ENCODE peak calls at places on chromosomes 13 and 19, in ten cellular contexts. J is suprapubic skin, F is stomach, D is transverse colon, T is H1, N is spleen, X is HCT116, E is endothelial cell of umbilical vein, R is breast epithelium, A is GM12892. L is an unnamed sample.

GRCh38 chr19:33408116-33408515 is 34.6 kb downstream of the CEBPG start:
- DNase-seq in J (no peak), F (no peak), D (no peak), T (no peak), N (peak), X (no peak), E (no peak), R (no peak), A (no peak), L (no peak)

GRCh38 chr13:24921003-24921402 is 157.0 kb downstream of the RNF17 start:
- DNase-seq in J (no peak), F (no peak), D (no peak), T (no peak), N (no peak), X (no peak), E (no peak), R (no peak), A (no peak), L (no peak)

GRCh38 chr13:106471957-106472543 is 63.4 kb downstream of the EFNB2 start:
- DNase-seq in J (no peak), F (peak), D (peak), T (peak), N (no peak), X (peak), E (peak), R (no peak), A (peak), L (no peak)

GRCh38 chr13:91133941-91134772 is 213.3 kb upstream of the MIR17HG start:
- DNase-seq in J (no peak), F (peak), D (peak), T (no peak), N (no peak), X (peak), E (peak), R (peak), A (no peak), L (no peak)

GRCh38 chr13:20579193-20579592 is 12.2 kb downstream of the IFT88 start:
- DNase-seq in J (no peak), F (no peak), D (no peak), T (no peak), N (no peak), X (no peak), E (no peak), R (no peak), A (no peak), L (no peak)

GRCh38 chr13:76758257-76758656 is 127.9 kb downstream of the KCTD12 start:
- DNase-seq in J (no peak), F (no peak), D (no peak), T (no peak), N (no peak), X (no peak), E (peak), R (no peak), A (no peak), L (no peak)

GRCh38 chr13:51380269-51380668 is 40.8 kb downstream of the SERPINE3 start:
- DNase-seq in J (no peak), F (no peak), D (no peak), T (no peak), N (no peak), X (no peak), E (peak), R (no peak), A (no peak), L (no peak)

GRCh38 chr13:74287672-74288169 is 153.5 kb upstream of the KLF12 start:
- DNase-seq in J (peak), F (peak), D (peak), T (peak), N (peak), X (no peak), E (peak), R (peak), A (no peak), L (no peak)

GRCh38 chr19:54429176-54429495 is 13.9 kb downstream of the TTYH1 start:
- DNase-seq in J (no peak), F (no peak), D (no peak), T (no peak), N (no peak), X (no peak), E (no peak), R (no peak), A (no peak), L (no peak)

GRCh38 chr13:68369739-68370138 is 1139.6 kb upstream of the PCDH9 start:
- DNase-seq in J (no peak), F (no peak), D (no peak), T (no peak), N (no peak), X (no peak), E (no peak), R (no peak), A (no peak), L (no peak)

GRCh38 chr13:76637651-76638111 is 248.5 kb downstream of the KCTD12 start:
- DNase-seq in J (no peak), F (no peak), D (no peak), T (no peak), N (no peak), X (no peak), E (peak), R (no peak), A (no peak), L (no peak)

GRCh38 chr13:65631078-65631477 is 1599.1 kb downstream of the PCDH9 start:
- DNase-seq in J (no peak), F (no peak), D (no peak), T (no peak), N (no peak), X (no peak), E (no peak), R (no peak), A (no peak), L (no peak)

GRCh38 chr19:56076413-56076998 is 44.6 kb downstream of the ZNF787 start:
- DNase-seq in J (no peak), F (peak), D (peak), T (peak), N (peak), X (peak), E (peak), R (no peak), A (no peak), L (no peak)

GRCh38 chr13:37226966-37227365 is 121.5 kb upstream of the CSNK1A1L start:
- DNase-seq in J (no peak), F (no peak), D (no peak), T (no peak), N (no peak), X (no peak), E (no peak), R (no peak), A (no peak), L (no peak)

GRCh38 chr13:100721885-100722512 is 47.4 kb upstream of the TMTC4 start:
- DNase-seq in J (no peak), F (peak), D (peak), T (peak), N (no peak), X (peak), E (peak), R (no peak), A (peak), L (peak)

GRCh38 chr13:33286143-33286542 is 588 bp upstream of the STARD13 start:
- DNase-seq in J (no peak), F (no peak), D (no peak), T (no peak), N (no peak), X (no peak), E (no peak), R (no peak), A (no peak), L (no peak)

GRCh38 chr13:41942462-41943094 is 18.3 kb downstream of the VWA8 start:
- DNase-seq in J (no peak), F (no peak), D (no peak), T (no peak), N (no peak), X (no peak), E (peak), R (no peak), A (no peak), L (no peak)

GRCh38 chr13:45384474-45385174 is 33.5 kb downstream of the SLC25A30 start:
- DNase-seq in J (no peak), F (no peak), D (no peak), T (no peak), N (no peak), X (no peak), E (no peak), R (no peak), A (no peak), L (no peak)

GRCh38 chr13:105627270-105627669 is 908.2 kb downstream of the EFNB2 start:
- DNase-seq in J (no peak), F (no peak), D (no peak), T (no peak), N (no peak), X (no peak), E (no peak), R (no peak), A (no peak), L (no peak)

GRCh38 chr19:5165697-5166019 is 175.0 kb downstream of the PTPRS start:
- DNase-seq in J (no peak), F (no peak), D (no peak), T (no peak), N (no peak), X (no peak), E (no peak), R (no peak), A (no peak), L (no peak)

GRCh38 chr13:109351236-109351635 is 435.1 kb downstream of the IRS2 start:
- DNase-seq in J (no peak), F (no peak), D (no peak), T (no peak), N (no peak), X (no peak), E (no peak), R (no peak), A (no peak), L (no peak)

GRCh38 chr13:105804561-105805190 is 730.8 kb downstream of the EFNB2 start:
- DNase-seq in J (no peak), F (no peak), D (no peak), T (no peak), N (no peak), X (no peak), E (no peak), R (no peak), A (no peak), L (no peak)

GRCh38 chr13:98171806-98172569 is 5.1 kb downstream of the RNF113B start:
- DNase-seq in J (peak), F (peak), D (no peak), T (no peak), N (no peak), X (no peak), E (peak), R (no peak), A (no peak), L (no peak)

GRCh38 chr19:36100476-36100875 is 10.5 kb upstream of the OVOL3 start:
- DNase-seq in J (no peak), F (no peak), D (no peak), T (no peak), N (no peak), X (no peak), E (no peak), R (no peak), A (no peak), L (no peak)

GRCh38 chr13:72514141-72514540 is 213.3 kb downstream of the MZT1 start:
- DNase-seq in J (no peak), F (no peak), D (no peak), T (no peak), N (no peak), X (no peak), E (no peak), R (no peak), A (no peak), L (no peak)

GRCh38 chr19:18300930-18301717 is 19.7 kb upstream of the JUND start:
- DNase-seq in J (peak), F (peak), D (peak), T (no peak), N (no peak), X (no peak), E (no peak), R (no peak), A (no peak), L (no peak)

GRCh38 chr19:7191946-7192691 is 102.1 kb downstream of the INSR start:
- DNase-seq in J (no peak), F (no peak), D (peak), T (no peak), N (no peak), X (no peak), E (no peak), R (no peak), A (no peak), L (no peak)

DNA sequence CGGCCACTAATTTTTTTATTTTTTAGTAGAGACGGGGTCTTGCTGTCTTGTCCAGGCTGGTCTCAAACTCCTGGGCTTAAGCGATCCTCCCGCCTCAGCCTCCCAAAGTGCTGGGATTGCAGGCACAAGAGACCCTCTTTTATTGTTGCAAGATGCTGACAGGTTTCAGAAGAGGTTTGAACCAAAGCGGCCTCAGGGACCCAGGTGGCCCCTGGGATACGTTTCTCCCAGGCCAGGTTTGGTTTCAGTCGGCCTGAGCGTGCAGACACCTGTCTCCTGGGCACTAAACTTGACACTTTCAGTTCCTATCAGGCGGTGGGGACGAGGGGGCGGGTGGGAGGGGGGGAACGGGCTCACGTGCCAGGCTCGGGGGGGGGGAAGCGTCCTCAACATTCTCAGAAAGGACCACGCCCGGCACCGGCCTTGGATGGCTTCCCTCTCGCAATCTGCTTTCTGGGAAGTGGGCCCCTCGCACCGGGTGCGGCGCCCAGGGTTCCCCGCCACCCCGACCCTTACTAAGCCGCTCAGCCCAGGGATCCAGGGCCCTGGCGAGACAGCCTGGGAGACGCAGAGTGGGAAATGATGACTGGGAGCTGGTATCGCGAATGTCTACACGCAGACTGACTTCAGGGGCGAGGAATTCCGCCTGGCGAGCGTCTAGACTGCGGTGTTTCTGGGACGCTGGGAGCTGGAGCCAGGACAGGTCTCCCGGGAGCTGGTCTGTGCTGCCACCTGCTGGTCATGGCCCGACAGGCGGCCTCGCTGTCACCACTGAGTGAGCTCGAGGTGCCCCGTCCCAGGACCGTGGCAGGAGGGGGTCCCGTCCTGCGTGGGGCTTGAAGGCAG is 91.6 kb downstream of the GNG7 start:
- DNase-seq in J (peak), F (peak), D (peak), T (peak), N (peak), X (peak), E (peak), R (peak), A (no peak), L (no peak)
- TF ChIP-seq POLR2A in J (no peak), F (no peak), D (no peak), T (no peak), N (no peak), X (no peak), E (no peak), R (no peak), A (peak), L (peak)

DNA sequence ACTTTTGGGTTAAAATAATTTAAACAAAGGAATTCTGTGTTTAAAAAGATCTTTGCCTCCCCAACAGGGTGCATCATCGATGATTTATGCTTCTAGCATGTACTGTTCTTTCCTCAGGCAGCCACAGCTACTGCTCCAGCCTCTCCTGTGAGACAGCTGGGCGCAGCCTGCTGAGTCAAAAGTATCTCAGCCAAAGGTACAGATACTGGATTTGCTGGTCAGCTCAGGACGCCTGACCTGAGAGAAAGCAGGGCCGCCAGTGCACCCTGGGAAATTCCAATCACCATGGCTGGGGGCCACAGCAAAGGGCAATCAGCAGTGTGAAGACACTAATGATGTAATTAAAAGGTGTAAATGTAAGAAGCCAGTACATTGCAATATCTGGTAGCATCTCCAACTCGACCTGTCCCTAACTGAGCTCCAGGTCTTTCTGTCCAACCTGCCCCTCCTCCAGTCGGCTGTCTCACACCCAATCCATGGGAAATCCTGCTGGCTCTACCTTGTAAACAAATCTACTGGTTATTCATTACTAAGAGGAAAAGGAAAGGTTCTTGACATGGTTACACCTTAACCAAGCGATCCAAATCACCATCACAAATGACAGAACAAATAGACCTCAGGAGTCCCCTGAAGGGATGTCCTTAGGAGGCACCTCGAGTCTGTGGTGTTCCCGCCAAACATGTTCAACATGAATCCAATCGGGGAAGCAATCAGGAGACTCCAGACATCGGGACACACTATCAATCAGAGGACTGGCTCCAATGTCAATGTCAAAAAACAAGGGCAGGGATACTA is 7.3 kb downstream of the OPA3 start:
- DNase-seq in J (no peak), F (peak), D (peak), T (no peak), N (no peak), X (no peak), E (no peak), R (peak), A (no peak), L (no peak)
- TF ChIP-seq POLR2AphosphoS5 in J (no peak), F (peak), D (peak), T (no peak), N (no peak), X (no peak), E (no peak), R (no peak), A (no peak), L (no peak)

DNA sequence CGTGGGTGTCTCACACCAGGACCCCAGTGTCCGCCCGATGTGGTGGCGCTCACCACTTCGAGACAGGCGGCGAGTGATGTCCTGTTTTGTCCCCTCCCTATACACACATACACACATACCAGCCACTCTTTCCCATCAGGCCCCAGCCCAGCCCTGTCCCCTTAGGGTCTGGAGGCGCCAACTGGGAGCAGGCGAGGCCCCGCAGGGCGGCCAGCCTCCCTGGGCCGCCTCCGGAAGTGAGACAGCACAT is 38.1 kb upstream of the NANOS3 start:
- DNase-seq in J (peak), F (no peak), D (no peak), T (no peak), N (no peak), X (no peak), E (no peak), R (no peak), A (no peak), L (no peak)
- TF ChIP-seq POLR2A in J (peak), F (no peak), D (peak), T (no peak), N (no peak), X (no peak), E (peak), R (no peak), A (no peak), L (no peak)

DNA sequence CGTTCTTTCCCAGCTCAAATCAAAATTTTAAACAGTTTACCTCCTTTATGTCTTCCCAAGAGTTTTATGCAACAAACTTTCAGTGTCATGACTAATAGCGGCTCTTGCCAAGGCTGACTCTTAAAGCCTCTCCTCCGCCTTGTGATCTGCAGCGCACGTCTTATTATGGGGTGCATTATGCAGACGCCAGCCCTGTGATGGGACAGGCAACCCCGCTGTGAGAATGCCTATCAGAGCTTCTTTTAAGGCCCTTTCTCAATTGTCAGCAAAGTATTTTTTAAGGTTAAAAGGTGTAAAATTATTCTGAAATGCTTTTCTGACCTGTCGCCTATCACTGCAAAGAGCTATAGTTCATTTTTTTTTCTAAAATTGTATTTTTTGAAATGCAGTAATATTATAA is 152.8 kb downstream of the SOX1 start:
- DNase-seq in J (no peak), F (no peak), D (no peak), T (no peak), N (no peak), X (no peak), E (no peak), R (no peak), A (no peak), L (no peak)
- TF ChIP-seq POLR2AphosphoS5 in J (no peak), F (no peak), D (no peak), T (no peak), N (no peak), X (no peak), E (no peak), R (no peak), A (no peak), L (no peak)